ENCODE peak calls at places on chromosomes 11 and 22, in five cellular contexts. D is CD8-positive, alpha-beta T cell; H is MM.1S; C is pancreas; R is heart left ventricle. Z is an unnamed sample.

GRCh38 chr11:60768202-60768601 is 11.5 kb downstream of the MS4A15 start:
- DNase-seq in D (no peak), H (no peak), C (no peak), R (no peak), Z (no peak)

GRCh38 chr11:62452261-62452660 is 33.4 kb downstream of the SCGB1A1 start:
- DNase-seq in D (no peak), H (no peak), C (no peak), R (no peak), Z (no peak)

GRCh38 chr11:128297805-128298204 is 289.6 kb downstream of the ETS1 start:
- DNase-seq in D (no peak), H (no peak), C (no peak), R (no peak), Z (no peak)

GRCh38 chr11:31817054-31817620 is 6.0 kb upstream of the PAX6 start:
- DNase-seq in D (no peak), H (no peak), C (no peak), R (no peak), Z (peak)

GRCh38 chr22:38570841-38571364 is 920 bp upstream of the DMC1 start:
- DNase-seq in D (peak), H (peak), C (peak), R (peak), Z (peak)

GRCh38 chr11:44572431-44572830 is 7.0 kb downstream of the CD82 start:
- DNase-seq in D (no peak), H (no peak), C (no peak), R (no peak), Z (no peak)

GRCh38 chr11:97610000-97610399 is 1220.2 kb downstream of the JRKL start:
- DNase-seq in D (no peak), H (no peak), C (no peak), R (no peak), Z (no peak)

GRCh38 chr11:35566161-35566560 is 40.7 kb upstream of the PAMR1 start:
- DNase-seq in D (no peak), H (no peak), C (no peak), R (no peak), Z (no peak)

DNA sequence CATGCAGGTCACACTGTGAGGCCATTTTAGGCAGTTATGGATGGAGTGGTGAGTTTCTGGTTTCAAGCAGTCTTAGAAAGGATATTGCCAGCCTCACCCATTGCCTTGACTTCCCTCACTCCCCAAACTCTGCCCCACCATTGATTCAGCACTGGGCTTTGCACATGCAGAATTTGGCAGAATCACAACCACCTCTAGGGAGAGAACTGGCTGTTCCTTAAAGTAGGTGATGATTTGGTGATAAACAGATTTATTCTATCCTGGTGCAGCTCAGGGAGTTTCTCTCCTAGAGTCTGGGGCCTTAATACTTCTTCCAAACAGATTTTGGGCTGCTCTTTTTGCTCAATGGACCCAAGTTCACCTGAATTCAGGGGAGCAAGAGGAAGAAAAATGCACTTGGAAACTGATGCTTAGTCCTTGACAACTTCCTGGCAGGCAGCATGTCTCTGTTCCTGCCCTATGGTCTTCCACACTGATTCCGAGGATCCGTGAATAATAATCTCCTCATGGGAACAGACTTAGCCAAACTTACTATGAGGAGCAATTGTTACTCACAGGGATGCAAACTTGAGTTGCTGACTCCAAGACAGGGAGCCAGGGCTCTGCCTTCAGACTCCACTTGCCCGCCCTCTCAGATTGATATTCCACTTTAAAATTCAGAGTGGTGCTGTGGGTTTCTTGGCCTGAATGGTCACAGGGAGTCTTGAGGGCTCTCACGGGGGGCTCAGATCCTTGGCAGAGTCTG is 129.7 kb upstream of the PARVA start:
- DNase-seq in D (no peak), H (no peak), C (no peak), R (no peak), Z (no peak)
- H3K4me3 ChIP-seq in D (no peak), H (no peak), C (peak), R (no peak), Z (no peak)

GRCh38 chr11:95128602-95129001 is 39.0 kb downstream of the ENDOD1 start:
- DNase-seq in D (no peak), H (no peak), C (no peak), R (no peak), Z (peak)
- H3K4me3 ChIP-seq in D (no peak), H (no peak), C (no peak), R (no peak), Z (no peak)

GRCh38 chr22:32476804-32477203 is 2.2 kb downstream of the FBXO7 start:
- DNase-seq in D (no peak), H (no peak), C (no peak), R (no peak), Z (no peak)

GRCh38 chr22:32474635-32475427 is at the start of gene FBXO7:
- DNase-seq in D (peak), H (peak), C (peak), R (peak), Z (peak)

GRCh38 chr22:32476286-32476685 is 1.7 kb downstream of the FBXO7 start:
- DNase-seq in D (no peak), H (peak), C (no peak), R (no peak), Z (no peak)

GRCh38 chr22:32475428-32476010 is 908 bp downstream of the FBXO7 start:
- DNase-seq in D (peak), H (peak), C (no peak), R (no peak), Z (peak)

GRCh38 chr22:32473388-32473952 is 1.1 kb upstream of the FBXO7 start:
- DNase-seq in D (peak), H (peak), C (peak), R (no peak), Z (peak)
- H3K4me3 ChIP-seq in D (peak), H (peak), C (peak), R (peak), Z (peak)

GRCh38 chr22:35719212-35719869 is 1.7 kb downstream of the APOL5 start:
- DNase-seq in D (no peak), H (no peak), C (no peak), R (no peak), Z (no peak)
- H3K4me3 ChIP-seq in D (no peak), H (no peak), C (no peak), R (no peak), Z (no peak)

GRCh38 chr11:65505434-65506315 is 6.8 kb downstream of the MALAT1 start:
- DNase-seq in D (no peak), H (peak), C (peak), R (no peak), Z (no peak)
- H3K4me3 ChIP-seq in D (peak), H (peak), C (peak), R (peak), Z (no peak)

GRCh38 chr11:12554122-12554521 is 120.1 kb upstream of the TEAD1 start:
- DNase-seq in D (no peak), H (no peak), C (no peak), R (no peak), Z (no peak)

GRCh38 chr11:12556155-12556554 is 118.1 kb upstream of the TEAD1 start:
- DNase-seq in D (no peak), H (no peak), C (no peak), R (no peak), Z (no peak)

GRCh38 chr11:12547953-12548650 is 126.1 kb upstream of the TEAD1 start:
- DNase-seq in D (no peak), H (no peak), C (no peak), R (no peak), Z (no peak)

GRCh38 chr11:12556788-12557384 is 117.3 kb upstream of the TEAD1 start:
- DNase-seq in D (no peak), H (no peak), C (peak), R (peak), Z (no peak)

GRCh38 chr11:12552677-12553076 is 121.5 kb upstream of the TEAD1 start:
- DNase-seq in D (no peak), H (no peak), C (no peak), R (no peak), Z (no peak)
- H3K4me3 ChIP-seq in D (no peak), H (no peak), C (no peak), R (no peak), Z (no peak)

Z was measured in Jurkat, Clone E6-1.